ENCODE peak calls at places on chromosomes 3 and 15, in seven cellular contexts. L is HFF-Myc; J is EL; M is T-helper 2 cell; W is stimulated activated CD4-positive, alpha-beta T cell treated with anti-CD3 and anti-CD28 coated beads, Interleukin-4, amount 100 ng/mL, for 4 hours; H is osteocyte; A is right lobe of liver. N is an unnamed sample.

GRCh38 chr15:72961326-72961725 is 90.9 kb upstream of the NEO1 start:
- DNase-seq in L (no peak), J (no peak), M (no peak), W (no peak), H (no peak), A (no peak), N (no peak)

GRCh38 chr3:187781001-187781400 is 35.7 kb upstream of the BCL6 start:
- DNase-seq in L (no peak), J (no peak), M (no peak), W (no peak), H (no peak), A (no peak), N (peak)

GRCh38 chr3:123559040-123559861 is 25.6 kb downstream of the HACD2 start:
- DNase-seq in L (peak), J (peak), M (peak), W (no peak), H (no peak), A (no peak), N (peak)

GRCh38 chr3:64625381-64625780 is 62.4 kb downstream of the ADAMTS9 start:
- DNase-seq in L (no peak), J (no peak), M (no peak), W (no peak), H (no peak), A (no peak), N (peak)

GRCh38 chr15:75203908-75204263 is 2.2 kb downstream of the C15orf39 start:
- DNase-seq in L (no peak), J (no peak), M (no peak), W (no peak), H (no peak), A (no peak), N (peak)

GRCh38 chr3:130849111-130849552 is 44.8 kb upstream of the ATP2C1 start:
- DNase-seq in L (no peak), J (no peak), M (no peak), W (no peak), H (no peak), A (no peak), N (no peak)

GRCh38 chr3:176584413-176585176 is 612.7 kb downstream of the TBL1XR1 start:
- DNase-seq in L (no peak), J (peak), M (no peak), W (no peak), H (no peak), A (no peak), N (peak)

GRCh38 chr3:183301937-183302580 is 49.0 kb downstream of the B3GNT5 start:
- DNase-seq in L (no peak), J (peak), M (no peak), W (no peak), H (no peak), A (no peak), N (peak)

GRCh38 chr3:14265246-14265962 is 86.8 kb downstream of the LSM3 start:
- DNase-seq in L (peak), J (peak), M (no peak), W (no peak), H (no peak), A (no peak), N (peak)

GRCh38 chr15:101009176-101009575 is 90.0 kb downstream of the LRRK1 start:
- DNase-seq in L (no peak), J (no peak), M (no peak), W (no peak), H (peak), A (no peak), N (no peak)

GRCh38 chr3:10470666-10471336 is 34.6 kb downstream of the ATP2B2 start:
- DNase-seq in L (no peak), J (no peak), M (no peak), W (no peak), H (no peak), A (peak), N (no peak)

GRCh38 chr3:152019516-152019915 is 146.1 kb downstream of the SUCNR1 start:
- DNase-seq in L (no peak), J (peak), M (no peak), W (no peak), H (no peak), A (no peak), N (no peak)

GRCh38 chr3:5058463-5058862 is 63.6 kb upstream of the ARL8B start:
- DNase-seq in L (peak), J (peak), M (no peak), W (no peak), H (no peak), A (no peak), N (peak)

GRCh38 chr15:80183886-80184285 is 31.1 kb downstream of the FAH start:
- DNase-seq in L (no peak), J (no peak), M (no peak), W (no peak), H (no peak), A (no peak), N (no peak)

GRCh38 chr3:20916966-20917606 is 731.1 kb upstream of the SGO1 start:
- DNase-seq in L (no peak), J (no peak), M (no peak), W (no peak), H (no peak), A (no peak), N (no peak)

GRCh38 chr3:153163349-153164008 is 1.5 kb downstream of the RAP2B start:
- DNase-seq in L (no peak), J (peak), M (no peak), W (no peak), H (no peak), A (no peak), N (peak)

GRCh38 chr3:104519968-104520655 is 846.6 kb upstream of the ALCAM start:
- DNase-seq in L (no peak), J (no peak), M (no peak), W (no peak), H (no peak), A (no peak), N (no peak)

GRCh38 chr15:55289011-55289572 is 521 bp downstream of the RAB27A start:
- DNase-seq in L (no peak), J (peak), M (peak), W (peak), H (no peak), A (peak), N (peak)